ENCODE peak calls at places on chromosomes 7 and 10, in ten cellular contexts. U, O, S, L, E, N, D, M, V and Z are unnamed samples. For H3K4me1 and H3K9me3, the result is how much of the 10 kb centered on the place peaks cover.

GRCh38 chr10:45418859-45419672 is 45.0 kb downstream of the ALOX5 start:
- DNase-seq in E (peak), L (peak), S (no peak), U (peak), M (peak), O (no peak), V (peak), D (peak), N (peak), Z (peak)

GRCh38 chr10:115056186-115056585 is 37.0 kb upstream of the ATRNL1 start:
- DNase-seq in L (no peak), N (no peak), O (no peak), V (no peak), D (no peak), E (no peak), S (no peak), U (no peak), M (no peak), Z (no peak)

GRCh38 chr10:34522542-34522941 is 292.6 kb downstream of the PARD3 start:
- DNase-seq in N (no peak), M (no peak), L (no peak), S (no peak), U (no peak), E (no peak), V (peak), D (no peak), O (no peak), Z (no peak)

GRCh38 chr10:28177944-28178637 is 124.8 kb downstream of the MPP7 start:
- DNase-seq in O (no peak), V (no peak), E (no peak), D (no peak), S (no peak), U (no peak), M (no peak), N (no peak), L (no peak), Z (no peak)

GRCh38 chr10:100182281-100182680 is 3.5 kb downstream of the ERLIN1 start:
- DNase-seq in M (no peak), N (no peak), S (no peak), O (no peak), E (no peak), L (no peak), U (no peak), V (no peak), D (no peak), Z (no peak)

GRCh38 chr7:23291957-23292560 is 7.1 kb upstream of the MALSU1 start:
- DNase-seq in S (no peak), V (no peak), E (no peak), N (no peak), L (no peak), M (peak), D (no peak), O (no peak), U (no peak), Z (no peak)

GRCh38 chr10:122279725-122280141 is 8.6 kb downstream of the BTBD16 start:
- DNase-seq in L (no peak), V (peak), S (no peak), U (peak), M (peak), E (no peak), O (no peak), N (peak), D (no peak), Z (no peak)

GRCh38 chr7:149284850-149285580 is 23.0 kb downstream of the ZNF783 start:
- DNase-seq in U (peak), V (peak), S (peak), N (peak), E (peak), D (peak), O (peak), M (no peak), L (peak), Z (peak)

GRCh38 chr7:123282181-123282580 is 82.4 kb upstream of the SLC13A1 start:
- DNase-seq in L (no peak), O (no peak), M (no peak), V (no peak), D (no peak), N (no peak), E (no peak), S (no peak), U (no peak), Z (no peak)

GRCh38 chr7:92727755-92728154 is 108.6 kb downstream of the CDK6 start:
- DNase-seq in M (no peak), O (no peak), N (no peak), V (no peak), U (no peak), E (no peak), D (no peak), S (no peak), L (no peak), Z (no peak)

GRCh38 chr10:77836299-77836820 is 90.2 kb downstream of the DLG5 start:
- DNase-seq in N (no peak), U (peak), O (no peak), E (no peak), L (peak), S (no peak), M (no peak), V (no peak), D (peak), Z (peak)

GRCh38 chr7:68529221-68529620 is 1069.1 kb upstream of the AUTS2 start:
- DNase-seq in O (no peak), D (no peak), L (no peak), E (no peak), M (no peak), S (no peak), V (no peak), U (no peak), N (no peak), Z (no peak)

GRCh38 chr10:78602201-78602917 is 466.4 kb upstream of the ZMIZ1 start:
- DNase-seq in S (no peak), O (no peak), E (peak), L (no peak), N (no peak), U (no peak), D (no peak), V (no peak), M (no peak), Z (no peak)

GRCh38 chr10:69972951-69973350 is 79.7 kb upstream of the MACROH2A2 start:
- DNase-seq in S (no peak), U (no peak), V (no peak), N (no peak), M (no peak), E (no peak), L (no peak), D (no peak), O (no peak), Z (no peak)

GRCh38 chr7:4052126-4052525 is 630.0 kb upstream of the FOXK1 start:
- DNase-seq in O (no peak), E (no peak), V (peak), D (no peak), M (no peak), L (no peak), S (no peak), N (no peak), U (no peak), Z (no peak)

GRCh38 chr10:35545878-35546631 is 59.1 kb upstream of the GJD4 start:
- DNase-seq in M (no peak), U (no peak), N (no peak), O (no peak), D (no peak), E (no peak), V (no peak), S (no peak), L (no peak), Z (no peak)

GRCh38 chr7:919114-919442 is 35.4 kb downstream of the ADAP1 start:
- DNase-seq in S (peak), E (peak), M (no peak), O (peak), U (no peak), L (peak), V (no peak), N (peak), D (no peak), Z (peak)

GRCh38 chr10:42975005-42975493 is 101.8 kb upstream of the RET start:
- DNase-seq in U (peak), D (no peak), N (peak), O (peak), S (no peak), V (peak), E (peak), L (no peak), M (no peak), Z (peak)

GRCh38 chr7:15219758-15220157 is 317.2 kb upstream of the DGKB start:
- DNase-seq in N (no peak), O (no peak), S (no peak), E (no peak), L (no peak), D (no peak), U (no peak), M (no peak), V (no peak), Z (no peak)

GRCh38 chr7:88402529-88402928 is 95.8 kb upstream of the STEAP4 start:
- DNase-seq in V (no peak), N (no peak), M (no peak), E (no peak), D (no peak), O (no peak), U (no peak), S (no peak), L (no peak), Z (no peak)

GRCh38 chr7:142876236-142876960 is 9.1 kb downstream of the TRPV6 start:
- DNase-seq in D (no peak), U (no peak), N (no peak), S (no peak), E (no peak), L (no peak), O (peak), V (no peak), M (no peak), Z (no peak)

GRCh38 chr10:48745662-48746245 is 61.1 kb downstream of the WDFY4 start:
- DNase-seq in O (no peak), S (no peak), V (no peak), L (no peak), U (no peak), D (no peak), N (no peak), M (no peak), E (peak), Z (no peak)

GRCh38 chr7:154744226-154744860 is 258.6 kb downstream of the PAXIP1 start:
- DNase-seq in O (no peak), V (peak), S (no peak), L (peak), M (no peak), D (no peak), E (peak), N (no peak), U (peak), Z (no peak)

GRCh38 chr10:82245157-82245556 is 370.2 kb downstream of the NRG3 start:
- DNase-seq in U (no peak), L (no peak), D (no peak), O (no peak), M (no peak), V (no peak), N (no peak), E (no peak), S (no peak), Z (no peak)

GRCh38 chr10:5651086-5651764 is 15.2 kb downstream of the ASB13 start:
- DNase-seq in N (no peak), V (no peak), O (peak), D (no peak), U (no peak), M (no peak), E (peak), L (no peak), S (no peak), Z (peak)

GRCh38 chr7:105638942-105639495 is 57.7 kb upstream of the EFCAB10 start:
- DNase-seq in V (no peak), E (peak), D (no peak), S (no peak), N (peak), O (no peak), L (peak), U (peak), M (no peak), Z (no peak)

GRCh38 chr7:85055906-85056305 is 130.9 kb downstream of the SEMA3D start:
- DNase-seq in U (no peak), V (no peak), N (no peak), O (no peak), L (no peak), S (no peak), E (no peak), D (no peak), M (no peak), Z (no peak)

GRCh38 chr10:21368022-21368582 is 157.4 kb downstream of the SKIDA1 start:
- DNase-seq in D (no peak), L (no peak), V (no peak), U (no peak), E (no peak), M (no peak), O (no peak), S (no peak), N (no peak), Z (no peak)

GRCh38 chr7:45366432-45366831 is 207.7 kb upstream of the ADCY1 start:
- DNase-seq in O (no peak), V (no peak), L (no peak), U (no peak), N (no peak), E (no peak), M (no peak), S (no peak), D (no peak), Z (no peak)

GRCh38 chr10:69936091-69936490 is 116.6 kb upstream of the MACROH2A2 start:
- DNase-seq in U (no peak), E (no peak), V (no peak), L (no peak), D (no peak), S (no peak), N (no peak), O (no peak), M (no peak), Z (no peak)

GRCh38 chr10:9289811-9290210 is 1235.3 kb downstream of the GATA3 start:
- DNase-seq in D (no peak), N (no peak), O (no peak), E (no peak), U (no peak), V (no peak), M (no peak), L (no peak), S (no peak), Z (no peak)

GRCh38 chr10:114406455-114406854 is 2.2 kb upstream of the AFAP1L2 start:
- DNase-seq in V (no peak), D (no peak), E (no peak), U (no peak), O (no peak), L (no peak), S (no peak), M (no peak), N (no peak), Z (no peak)

GRCh38 chr10:77120012-77120411 is 517.6 kb downstream of the KCNMA1 start:
- DNase-seq in D (no peak), V (no peak), O (no peak), U (no peak), N (no peak), E (no peak), L (no peak), M (no peak), S (no peak), Z (no peak)

GRCh38 chr7:55130079-55130476 is 111.3 kb downstream of the EGFR start:
- DNase-seq in N (no peak), S (no peak), E (no peak), L (no peak), O (no peak), D (no peak), V (no peak), U (no peak), M (no peak), Z (no peak)

GRCh38 chr7:55132890-55133551 is 114.2 kb downstream of the EGFR start:
- DNase-seq in O (no peak), M (peak), D (no peak), U (peak), E (no peak), S (no peak), N (peak), V (no peak), L (peak), Z (no peak)

GRCh38 chr7:55132550-55132889 is 113.7 kb downstream of the EGFR start:
- DNase-seq in N (no peak), L (no peak), S (no peak), O (no peak), U (no peak), D (no peak), V (no peak), E (no peak), M (no peak), Z (no peak)

GRCh38 chr7:55130554-55131198 is 111.9 kb downstream of the EGFR start:
- DNase-seq in L (peak), M (no peak), V (no peak), U (no peak), N (peak), D (no peak), S (no peak), E (no peak), O (no peak), Z (no peak)

DNA sequence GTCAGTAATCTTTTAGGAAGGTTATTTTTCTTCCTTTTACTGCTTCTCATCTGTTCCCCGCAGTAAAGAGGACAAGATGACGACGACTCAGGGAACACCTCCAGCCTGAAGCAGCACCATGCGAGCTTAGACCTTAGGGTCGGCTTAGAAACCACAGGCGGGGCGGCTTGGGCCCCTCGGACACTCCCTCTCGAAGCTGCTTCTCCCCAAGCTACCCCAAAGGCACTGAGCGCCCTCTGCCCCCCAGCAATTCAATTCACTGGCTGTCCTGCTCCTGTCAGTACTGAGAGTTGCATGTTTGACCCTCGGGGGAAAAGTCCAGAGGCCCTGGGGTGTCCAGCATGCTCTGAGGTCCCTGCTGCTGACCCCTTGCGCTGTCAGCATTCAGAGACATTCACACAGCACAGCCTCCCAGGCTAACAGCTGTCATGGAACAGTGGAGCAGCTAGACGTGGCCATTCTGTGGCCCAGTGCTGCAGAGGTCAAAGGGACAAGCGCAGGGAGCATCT is 112.7 kb downstream of the EGFR start:
- DNase-seq in E (no peak), V (no peak), S (no peak), O (no peak), N (no peak), M (peak), D (no peak), U (no peak), L (no peak), Z (no peak)
- H3K4me1 ChIP-seq in E (half or more), V (half or more), S (under half), O (half or more), N (half or more), M (half or more), D (under half), U (under half), L (under half), Z (under half)

GRCh38 chr10:75043256-75044121 is 68.0 kb upstream of the SAMD8 start:
- DNase-seq in D (no peak), E (peak), L (no peak), M (no peak), S (no peak), O (no peak), N (peak), U (no peak), V (peak), Z (peak)
- TF ChIP-seq POLR2AphosphoS5 in D (no peak), E (no peak), L (no peak), M (no peak), S (no peak), O (no peak), N (no peak), U (no peak), V (no peak), Z (no peak)

GRCh38 chr10:26839966-26840627 is 20.7 kb downstream of the ABI1 start:
- DNase-seq in O (no peak), E (no peak), V (no peak), D (no peak), U (no peak), N (no peak), M (no peak), L (no peak), S (no peak), Z (no peak)

GRCh38 chr10:26840938-26841732 is 19.6 kb downstream of the ABI1 start:
- DNase-seq in M (no peak), U (no peak), S (no peak), D (no peak), E (no peak), N (no peak), O (no peak), V (no peak), L (no peak), Z (no peak)

GRCh38 chr10:26835025-26835424 is 25.7 kb downstream of the ABI1 start:
- DNase-seq in O (no peak), D (no peak), M (no peak), E (no peak), S (no peak), V (no peak), N (no peak), L (no peak), U (no peak), Z (no peak)

GRCh38 chr10:26832960-26833359 is 27.8 kb downstream of the ABI1 start:
- DNase-seq in U (no peak), L (no peak), O (no peak), E (no peak), N (no peak), V (no peak), M (no peak), D (no peak), S (no peak), Z (no peak)

GRCh38 chr10:26837139-26837538 is 23.6 kb downstream of the ABI1 start:
- DNase-seq in N (no peak), M (no peak), L (no peak), U (no peak), D (no peak), E (no peak), S (no peak), V (no peak), O (no peak), Z (no peak)
- H3K9me3 ChIP-seq in N (under half), M (under half), L (under half), U (under half), D (under half), E (under half), S (under half), V (under half), O (under half), Z (under half)

DNA sequence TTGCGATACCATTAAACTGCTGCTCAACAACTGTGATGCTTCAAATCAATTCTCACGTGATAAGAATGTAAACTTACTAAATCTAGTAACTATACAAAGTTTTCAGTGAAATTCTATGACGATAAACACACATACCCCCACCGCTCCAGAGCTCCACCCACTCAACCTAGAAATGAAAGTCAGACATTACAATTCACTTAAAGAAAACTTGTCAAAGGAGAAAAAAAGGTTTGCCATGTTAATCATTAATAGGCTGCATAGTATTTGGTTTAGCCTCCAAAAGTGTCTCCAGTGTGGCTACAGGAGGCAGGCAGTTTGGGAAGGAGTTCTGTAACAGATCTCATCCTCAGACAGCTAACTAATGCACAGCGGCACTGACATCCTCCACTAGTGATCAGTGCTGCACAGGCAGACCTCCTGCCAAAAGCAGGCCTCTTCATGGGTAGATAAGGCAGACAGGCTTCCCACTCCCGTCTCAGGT is 3.1 kb downstream of the HERPUD2 start:
- DNase-seq in L (peak), E (no peak), U (no peak), S (no peak), O (no peak), D (no peak), M (peak), V (peak), N (no peak), Z (peak)
- H3K4me1 ChIP-seq in L (under half), E (half or more), U (half or more), S (under half), O (half or more), D (under half), M (half or more), V (under half), N (half or more), Z (half or more)